ENCODE peak calls at places on chromosomes 1 and 21, in four cellular contexts. V is H1, T is left ventricle myocardium inferior, D is colonic mucosa. Q is an unnamed sample.

GRCh38 chr1:162056043-162056442 is 13.4 kb upstream of the NOS1AP start:
- DNase-seq in V (peak; percentile 64), T (peak; percentile 37), D (peak; percentile 69), Q (peak; percentile 74)

GRCh38 chr21:31340942-31341487 is 3.0 kb downstream of the TIAM1 start:
- DNase-seq in V (no peak), T (no peak), D (no peak), Q (no peak)

GRCh38 chr1:78370356-78370755 is 120.4 kb upstream of the PTGFR start:
- DNase-seq in V (no peak), T (no peak), D (no peak), Q (no peak)

GRCh38 chr1:18149113-18149641 is 41.6 kb downstream of the IGSF21 start:
- DNase-seq in V (no peak), T (no peak), D (no peak), Q (no peak)

GRCh38 chr1:223712856-223713494 is 636 bp downstream of the CAPN2 start:
- DNase-seq in V (no peak), T (peak; percentile 47), D (no peak), Q (no peak)

GRCh38 chr1:18319099-18319498 is 161.6 kb upstream of the KLHDC7A start:
- DNase-seq in V (no peak), T (no peak), D (no peak), Q (no peak)

GRCh38 chr1:15226626-15227286 is 20.3 kb upstream of the FHAD1 start:
- DNase-seq in V (no peak), T (no peak), D (no peak), Q (no peak)

GRCh38 chr1:214397497-214397896 is 116.5 kb downstream of the SMYD2 start:
- DNase-seq in V (no peak), T (no peak), D (no peak), Q (no peak)

GRCh38 chr1:52192436-52192835 is 50.5 kb downstream of the ZFYVE9 start:
- DNase-seq in V (no peak), T (no peak), D (no peak), Q (no peak)

GRCh38 chr1:171762143-171762563 is 19.3 kb upstream of the METTL13 start:
- DNase-seq in V (no peak), T (no peak), D (no peak), Q (no peak)

GRCh38 chr1:52204696-52205095 is 62.8 kb downstream of the ZFYVE9 start:
- DNase-seq in V (no peak), T (no peak), D (no peak), Q (no peak)

GRCh38 chr1:85465099-85465790 is at the start of gene DDAH1:
- DNase-seq in V (peak; percentile 9), T (peak; percentile 38), D (peak; percentile 83), Q (no peak)

GRCh38 chr1:58909914-58910681 is 126.3 kb upstream of the JUN start:
- DNase-seq in V (no peak), T (no peak), D (no peak), Q (no peak)

GRCh38 chr1:29237906-29238600 is 1.7 kb downstream of the PTPRU start:
- DNase-seq in V (no peak), T (peak; percentile 58), D (peak; percentile 39), Q (no peak)

GRCh38 chr1:34779962-34780361 is 1.1 kb upstream of the GJB3 start:
- DNase-seq in V (no peak), T (no peak), D (no peak), Q (no peak)

GRCh38 chr1:235670157-235670776 is 20.7 kb upstream of the GNG4 start:
- DNase-seq in V (no peak), T (no peak), D (no peak), Q (no peak)

GRCh38 chr1:232901255-232901654 is 49.2 kb upstream of the NTPCR start:
- DNase-seq in V (no peak), T (no peak), D (no peak), Q (no peak)

GRCh38 chr1:20291621-20292020 is 946 bp downstream of the VWA5B1 start:
- DNase-seq in V (no peak), T (no peak), D (no peak), Q (no peak)

GRCh38 chr1:160360227-160360695 is 6.6 kb upstream of the NHLH1 start:
- DNase-seq in V (no peak), T (no peak), D (no peak), Q (no peak)

GRCh38 chr1:247448107-247448778 is 9.7 kb downstream of the OR2B11 start:
- DNase-seq in V (peak; percentile 23), T (peak; percentile 66), D (peak; percentile 56), Q (peak; percentile 41)

GRCh38 chr1:165397945-165398344 is 41.4 kb upstream of the LMX1A start:
- DNase-seq in V (no peak), T (no peak), D (no peak), Q (no peak)

GRCh38 chr1:89631756-89632155 is 1.2 kb upstream of the LRRC8C start:
- DNase-seq in V (no peak), T (no peak), D (no peak), Q (no peak)

GRCh38 chr1:28886731-28887417 is 27.5 kb upstream of the EPB41 start:
- DNase-seq in V (peak; percentile 70), T (peak; percentile 84), D (peak; percentile 92), Q (no peak)

GRCh38 chr1:203166192-203166940 is 9.3 kb downstream of the MYBPH start:
- DNase-seq in V (no peak), T (no peak), D (peak; percentile 59), Q (no peak)

GRCh38 chr1:88876573-88877335 is 14.6 kb downstream of the GTF2B start:
- DNase-seq in V (no peak), T (no peak), D (no peak), Q (no peak)

GRCh38 chr21:15804247-15804985 is 74.6 kb downstream of the USP25 start:
- DNase-seq in V (no peak), T (no peak), D (no peak), Q (no peak)

GRCh38 chr1:215473943-215474342 is 93.2 kb upstream of the KCTD3 start:
- DNase-seq in V (no peak), T (no peak), D (no peak), Q (no peak)

GRCh38 chr1:206687915-206688442 is 3.3 kb downstream of the MAPKAPK2 start:
- DNase-seq in V (peak; percentile 64), T (no peak), D (no peak), Q (no peak)

GRCh38 chr1:243730499-243731150 is 119.4 kb downstream of the AKT3 start:
- DNase-seq in V (no peak), T (no peak), D (no peak), Q (no peak)

GRCh38 chr1:99004270-99005141 is at the start of gene PLPPR5:
- DNase-seq in V (no peak), T (no peak), D (no peak), Q (no peak)

GRCh38 chr1:198529414-198529813 is 11.1 kb downstream of the ATP6V1G3 start:
- DNase-seq in V (no peak), T (no peak), D (no peak), Q (no peak)

GRCh38 chr1:27873671-27874384 is 1.5 kb downstream of the THEMIS2 start:
- DNase-seq in V (no peak), T (no peak), D (no peak), Q (no peak)

GRCh38 chr1:60963167-60963909 is 119.0 kb upstream of the NFIA start:
- DNase-seq in V (no peak), T (no peak), D (no peak), Q (no peak)

GRCh38 chr1:151067185-151067584 is 3.4 kb upstream of the GABPB2 start:
- DNase-seq in V (no peak), T (no peak), D (no peak), Q (no peak)

GRCh38 chr1:151061704-151062103 is 1.5 kb downstream of the MLLT11 start:
- DNase-seq in V (no peak), T (no peak), D (no peak), Q (no peak)

GRCh38 chr1:151069103-151069486 is 1.5 kb upstream of the GABPB2 start:
- DNase-seq in V (no peak), T (no peak), D (no peak), Q (no peak)

GRCh38 chr1:151062738-151063371 is 2.7 kb downstream of the MLLT11 start:
- DNase-seq in V (no peak), T (no peak), D (no peak), Q (no peak)

GRCh38 chr1:151065089-151065645 is 5.0 kb downstream of the MLLT11 start:
- DNase-seq in V (no peak), T (no peak), D (no peak), Q (no peak)
- H3K4me3 ChIP-seq in V (no peak overlapping the region), T (no peak overlapping the region), D (no peak overlapping the region), Q (no peak overlapping the region)

GRCh38 chr1:116911779-116912469 is 2.2 kb downstream of the PTGFRN start:
- DNase-seq in V (no peak), T (no peak), D (no peak), Q (no peak)

GRCh38 chr1:116909511-116910378 is at the start of gene PTGFRN:
- DNase-seq in V (peak; percentile 39), T (peak; percentile 77), D (peak; percentile 81), Q (peak; percentile 18)

GRCh38 chr1:116910379-116911165 is 856 bp downstream of the PTGFRN start:
- DNase-seq in V (no peak), T (peak; percentile 55), D (peak; percentile 67), Q (no peak)

GRCh38 chr1:116912846-116913245 is 3.1 kb downstream of the PTGFRN start:
- DNase-seq in V (no peak), T (no peak), D (no peak), Q (no peak)

GRCh38 chr1:116911166-116911553 is 1.4 kb downstream of the PTGFRN start:
- DNase-seq in V (no peak), T (no peak), D (no peak), Q (no peak)
- H3K4me3 ChIP-seq in V (peak overlapping the region; percentile 63), T (peak overlapping the region; percentile 85), D (peak overlapping the region; percentile 66), Q (peak overlapping the region; percentile 54)

DNA sequence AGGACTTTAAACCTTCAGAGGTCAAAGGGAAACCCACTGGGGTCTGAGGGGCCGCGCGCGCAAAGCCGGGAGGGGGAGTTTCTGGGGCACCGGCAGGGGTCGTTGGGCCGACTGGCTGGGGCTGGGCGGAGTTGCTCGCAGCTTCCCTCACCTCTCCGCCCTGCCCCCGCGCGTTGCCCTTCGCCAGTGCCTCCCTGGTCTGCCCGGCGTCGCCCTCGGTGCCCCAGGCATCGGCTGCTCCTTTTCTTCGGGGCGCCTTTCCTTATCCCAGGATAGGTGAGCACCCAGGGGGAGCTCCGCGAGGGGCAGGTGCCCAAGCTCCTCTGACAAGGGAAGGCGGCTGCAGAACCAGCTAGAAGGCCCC is 390 bp upstream of the NGF start:
- DNase-seq in V (no peak), T (no peak), D (no peak), Q (no peak)
- H3K4me3 ChIP-seq in V (peak overlapping the region; percentile 55), T (peak overlapping the region; percentile 81), D (peak overlapping the region; percentile 35), Q (peak overlapping the region; percentile 40)

DNA sequence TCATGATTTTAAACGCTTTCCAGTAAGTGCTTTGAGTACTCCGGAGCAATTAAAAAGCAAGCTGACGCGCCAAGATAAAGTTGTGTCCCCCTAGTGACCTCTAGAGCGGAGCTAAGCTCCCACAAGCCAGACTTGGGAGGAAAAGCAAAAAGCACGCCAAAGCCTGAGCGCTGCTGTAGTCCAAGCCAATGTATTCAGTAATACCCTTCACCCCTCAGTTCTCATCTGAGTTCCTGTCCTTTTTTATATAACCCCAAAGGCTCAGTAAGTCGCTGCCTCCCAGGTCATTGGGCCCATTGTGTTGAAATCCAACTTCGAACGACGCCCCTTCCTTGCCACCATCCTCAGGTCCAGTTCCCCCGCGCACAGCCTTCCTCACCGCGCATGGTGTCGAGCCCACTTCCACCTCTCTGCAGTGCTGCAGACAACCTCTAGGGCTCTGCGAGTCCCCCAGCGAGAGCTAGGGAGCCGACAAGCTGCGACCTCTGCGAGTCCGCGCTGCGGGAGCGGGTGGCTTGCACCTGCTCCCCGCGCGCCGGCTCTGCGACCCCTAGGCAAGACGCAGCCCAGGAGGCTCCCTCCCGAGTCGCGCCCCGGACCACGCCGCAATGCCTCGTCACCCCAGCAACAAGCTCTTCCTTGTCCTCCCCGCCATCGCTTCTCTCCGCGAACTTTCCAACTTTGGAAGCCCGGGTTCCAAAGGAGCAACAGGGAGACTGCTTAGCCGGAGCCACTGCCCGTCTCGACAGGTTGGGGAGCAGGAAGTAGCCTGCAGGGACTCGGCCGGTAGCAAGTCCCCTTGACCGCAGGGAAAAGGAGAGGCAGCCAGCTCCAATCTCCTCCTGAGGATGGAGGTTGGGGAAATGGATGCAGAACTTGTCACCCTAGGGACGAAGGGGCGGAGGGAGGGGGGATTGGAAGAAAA is 3.8 kb upstream of the SLC44A5 start:
- DNase-seq in V (peak; percentile 57), T (peak; percentile 14), D (peak; percentile 17), Q (no peak)
- H3K4me3 ChIP-seq in V (peak overlapping the region; percentile 80), T (peak overlapping the region; percentile 67), D (peak overlapping the region; percentile 20), Q (peak overlapping the region; percentile 60)

Q was measured in iPS DF 6.9.